ENCODE peak calls at places on chromosomes 16 and 17, in seven cellular contexts. Q is NCI-H510A, W is anterior cingulate cortex, D is NCI-H446 treated with DMSO at 0.1 percent for 48 hours, T is A172, A is SHP77 treated with DMSO at 0.1 percent for 48 hours, F is astrocyte of the spinal cord. Z is an unnamed sample.
A peak's percentile ranks its signal among the peaks of the same experiment; 100 is the strongest.

GRCh38 chr16:12754824-12755543 is 48.7 kb downstream of the CPPED1 start:
- DNase-seq in F (no peak), W (no peak), T (no peak), Q (no peak), A (no peak), D (no peak), Z (no peak)

GRCh38 chr16:12902511-12903324 is 1.3 kb downstream of the SHISA9 start:
- DNase-seq in A (no peak), T (no peak), W (no peak), D (no peak), Q (no peak), F (no peak), Z (no peak)

GRCh38 chr17:58936295-58936694 is 170.4 kb downstream of the TRIM37 start:
- DNase-seq in W (no peak), A (no peak), D (no peak), T (no peak), Q (no peak), F (no peak), Z (no peak)

GRCh38 chr17:3026125-3026855 is 37.1 kb downstream of the OR1D5 start:
- DNase-seq in A (no peak), F (no peak), T (no peak), D (no peak), W (no peak), Q (no peak), Z (peak; percentile 44)

GRCh38 chr16:4989391-4990006 is 31.4 kb downstream of the SEC14L5 start:
- DNase-seq in A (no peak), D (no peak), W (no peak), Q (no peak), T (no peak), F (no peak), Z (no peak)

GRCh38 chr16:28264656-28265055 is 27.7 kb upstream of the SBK1 start:
- DNase-seq in Q (peak; percentile 24), A (no peak), W (no peak), T (peak; percentile 36), D (no peak), F (no peak), Z (no peak)

GRCh38 chr16:88943131-88943664 is 33.8 kb downstream of the CBFA2T3 start:
- DNase-seq in A (no peak), T (no peak), W (no peak), D (no peak), F (no peak), Q (no peak), Z (peak; percentile 81)

GRCh38 chr17:78322858-78323455 is 36.9 kb downstream of the SOCS3 start:
- DNase-seq in W (no peak), F (no peak), D (no peak), T (no peak), Q (no peak), A (no peak), Z (no peak)

GRCh38 chr16:24775455-24775854 is 46.0 kb downstream of the TNRC6A start:
- DNase-seq in W (no peak), T (no peak), Q (no peak), F (no peak), D (no peak), A (no peak), Z (no peak)

GRCh38 chr17:31481783-31482081 is 90.3 kb downstream of the RAB11FIP4 start:
- DNase-seq in A (no peak), T (no peak), F (no peak), W (no peak), Q (no peak), D (no peak), Z (no peak)

GRCh38 chr17:49914664-49915063 is 54.3 kb upstream of the DLX4 start:
- DNase-seq in F (no peak), W (no peak), D (no peak), A (no peak), T (no peak), Q (no peak), Z (no peak)

GRCh38 chr16:79411805-79412204 is 188.7 kb downstream of the MAF start:
- DNase-seq in Q (no peak), A (no peak), F (no peak), W (no peak), D (no peak), T (no peak), Z (no peak)

GRCh38 chr17:3704931-3705717 is 9.2 kb upstream of the P2RX5 start:
- DNase-seq in W (no peak), Q (no peak), D (no peak), A (no peak), T (no peak), F (no peak), Z (peak; percentile 85)

GRCh38 chr16:74852500-74852875 is 77.9 kb upstream of the FA2H start:
- DNase-seq in Q (no peak), D (no peak), W (no peak), F (no peak), A (no peak), T (no peak), Z (no peak)

GRCh38 chr17:17119533-17119932 is 77.3 kb downstream of the MPRIP start:
- DNase-seq in F (peak; percentile 44), T (peak; percentile 28), A (no peak), Q (no peak), D (no peak), W (no peak), Z (no peak)

GRCh38 chr17:19269102-19269501 is 31.9 kb downstream of the EPN2 start:
- DNase-seq in Q (no peak), D (no peak), T (no peak), F (no peak), A (no peak), W (no peak), Z (no peak)

GRCh38 chr16:62573466-62573865 is 537.2 kb upstream of the CDH8 start:
- DNase-seq in F (no peak), T (no peak), D (no peak), W (no peak), Q (no peak), A (no peak), Z (no peak)

GRCh38 chr17:77433385-77434135 is 292.8 kb downstream of the SEC14L1 start:
- DNase-seq in T (no peak), A (no peak), D (no peak), W (no peak), F (peak; percentile 65), Q (no peak), Z (no peak)

GRCh38 chr17:39653662-39654331 is 11.4 kb upstream of the TCAP start:
- DNase-seq in Q (peak; percentile 46), D (no peak), A (no peak), W (peak; percentile 50), T (peak; percentile 38), F (no peak), Z (peak; percentile 77)

GRCh38 chr17:40963838-40964237 is 2.9 kb downstream of the KRT39 start:
- DNase-seq in F (no peak), D (no peak), Q (no peak), T (peak; percentile 41), A (no peak), W (no peak), Z (no peak)

GRCh38 chr17:42543190-42544079 is 7.4 kb downstream of the NAGLU start:
- DNase-seq in F (no peak), W (peak; percentile 37), T (no peak), D (no peak), A (no peak), Q (no peak), Z (no peak)

GRCh38 chr16:4663756-4664465 is 29.5 kb upstream of the NUDT16L1 start:
- DNase-seq in W (peak; percentile 48), D (no peak), A (no peak), T (no peak), Q (no peak), F (peak; percentile 17), Z (no peak)

GRCh38 chr16:84907046-84907445 is 87.3 kb downstream of the CRISPLD2 start:
- DNase-seq in T (no peak), A (no peak), W (no peak), D (no peak), Q (no peak), F (no peak), Z (no peak)

GRCh38 chr17:66290097-66290722 is 12.2 kb upstream of the PRKCA start:
- DNase-seq in D (no peak), F (no peak), A (no peak), T (no peak), W (no peak), Q (no peak), Z (no peak)

GRCh38 chr17:78883533-78884131 is 19.4 kb downstream of the CEP295NL start:
- DNase-seq in F (peak; percentile 96), D (no peak), Q (peak; percentile 59), A (peak; percentile 84), T (peak; percentile 98), W (peak; percentile 90), Z (no peak)

GRCh38 chr16:86899757-86900156 is 321.4 kb downstream of the FOXL1 start:
- DNase-seq in W (no peak), Q (no peak), T (peak; percentile 39), A (no peak), F (peak; percentile 42), D (no peak), Z (no peak)

GRCh38 chr17:81080056-81080455 is 45.1 kb downstream of the BAIAP2 start:
- DNase-seq in Q (no peak), T (no peak), W (no peak), A (no peak), D (no peak), F (no peak), Z (no peak)

GRCh38 chr17:40606548-40607353 is 40.9 kb downstream of the SMARCE1 start:
- DNase-seq in A (no peak), T (no peak), W (no peak), D (no peak), Q (no peak), F (no peak), Z (no peak)

GRCh38 chr17:38925263-38925995 is at the start of gene LASP1NB:
- DNase-seq in A (no peak), T (no peak), W (peak; percentile 86), F (peak; percentile 42), D (no peak), Q (no peak), Z (no peak)

GRCh38 chr16:56107944-56108583 is 83.2 kb upstream of the GNAO1 start:
- DNase-seq in D (peak; percentile 25), A (no peak), Q (no peak), F (no peak), W (peak; percentile 81), T (no peak), Z (no peak)

GRCh38 chr16:49262501-49262900 is 19.1 kb downstream of the CBLN1 start:
- DNase-seq in F (no peak), T (no peak), A (no peak), D (no peak), Q (no peak), W (no peak), Z (no peak)

GRCh38 chr17:2724783-2725164 is 13.2 kb upstream of the CLUH start:
- DNase-seq in W (no peak), Q (no peak), F (peak; percentile 11), A (no peak), D (no peak), T (no peak), Z (no peak)

GRCh38 chr17:35947156-35947585 is 3.7 kb upstream of the LYZL6 start:
- DNase-seq in D (no peak), Q (no peak), W (no peak), F (peak; percentile 14), T (peak; percentile 72), A (peak; percentile 14), Z (peak; percentile 69)

GRCh38 chr17:67993998-67994361 is 2.3 kb downstream of the C17orf58 start:
- DNase-seq in A (no peak), W (no peak), F (no peak), D (peak; percentile 29), T (no peak), Q (no peak), Z (no peak)

GRCh38 chr16:84085774-84086173 is 31.0 kb downstream of the MBTPS1 start:
- DNase-seq in A (no peak), W (no peak), Q (no peak), F (no peak), D (no peak), T (no peak), Z (no peak)

GRCh38 chr16:69405757-69406156 is 18.7 kb upstream of the CYB5B start:
- DNase-seq in W (no peak), T (no peak), A (no peak), F (no peak), D (no peak), Q (no peak), Z (no peak)

GRCh38 chr16:15835136-15835878 is 21.5 kb downstream of the MYH11 start:
- DNase-seq in W (no peak), T (no peak), Q (no peak), F (no peak), A (no peak), D (no peak), Z (no peak)

GRCh38 chr17:39429600-39429999 is 21.5 kb downstream of the MED1 start:
- DNase-seq in T (no peak), A (no peak), W (no peak), Q (no peak), D (no peak), F (no peak), Z (no peak)

Z was measured in natural killer cell treated with Interleukin-12 subunit alpha and Interleukin-12 subunit beta and Interleukin-15 and Interleukin-18, amount 100 ng/mL, for 72 hours.